ENCODE peak calls at places on chromosomes 13 and 19, in eight cellular contexts. H is progenitor cell of endocrine pancreas, W is Peyer's patch, O is A549, T is HFFc6, N is cardiac fibroblast, L is AG04450, X is fibroblast of mammary gland. B is an unnamed sample.

GRCh38 chr13:46168341-46168740 is 13.6 kb downstream of the LCP1 start:
- DNase-seq in H (no peak), W (no peak), O (no peak), T (no peak), N (peak), L (no peak), X (peak), B (no peak)

GRCh38 chr19:48982280-48982679 is 10.8 kb downstream of the GYS1 start:
- DNase-seq in H (no peak), W (no peak), O (no peak), T (no peak), N (no peak), L (no peak), X (no peak), B (no peak)

GRCh38 chr19:48010932-48011758 is 16.7 kb downstream of the ELSPBP1 start:
- DNase-seq in H (no peak), W (no peak), O (no peak), T (no peak), N (no peak), L (no peak), X (no peak), B (no peak)

GRCh38 chr13:81686877-81687276 is 1346.0 kb upstream of the SPRY2 start:
- DNase-seq in H (no peak), W (no peak), O (no peak), T (no peak), N (no peak), L (no peak), X (no peak), B (no peak)

GRCh38 chr13:100836696-100837095 is 162.1 kb upstream of the TMTC4 start:
- DNase-seq in H (no peak), W (no peak), O (no peak), T (no peak), N (no peak), L (no peak), X (peak), B (no peak)

GRCh38 chr13:21884299-21884878 is 213.5 kb downstream of the FGF9 start:
- DNase-seq in H (no peak), W (no peak), O (no peak), T (no peak), N (no peak), L (no peak), X (no peak), B (no peak)

GRCh38 chr19:55637534-55637933 is 3.3 kb upstream of the ZNF580 start:
- DNase-seq in H (no peak), W (no peak), O (no peak), T (no peak), N (no peak), L (no peak), X (no peak), B (no peak)

GRCh38 chr19:57812201-57812600 is 2.5 kb downstream of the ZNF552 start:
- DNase-seq in H (no peak), W (no peak), O (no peak), T (no peak), N (no peak), L (no peak), X (no peak), B (no peak)

GRCh38 chr13:75550159-75550567 is 572 bp downstream of the UCHL3 start:
- DNase-seq in H (no peak), W (no peak), O (peak), T (peak), N (peak), L (peak), X (peak), B (peak)

GRCh38 chr13:36160297-36160696 is 29.1 kb upstream of the DCLK1 start:
- DNase-seq in H (no peak), W (no peak), O (no peak), T (no peak), N (no peak), L (no peak), X (no peak), B (no peak)

GRCh38 chr13:34044041-34044440 is 226.1 kb downstream of the RFC3 start:
- DNase-seq in H (no peak), W (no peak), O (no peak), T (peak), N (peak), L (no peak), X (no peak), B (no peak)

GRCh38 chr19:51108805-51109146 is 567 bp upstream of the CTU1 start:
- DNase-seq in H (no peak), W (no peak), O (no peak), T (no peak), N (no peak), L (no peak), X (no peak), B (no peak)

GRCh38 chr13:72221276-72221962 is 354.4 kb upstream of the DACH1 start:
- DNase-seq in H (no peak), W (peak), O (peak), T (no peak), N (peak), L (no peak), X (no peak), B (peak)

GRCh38 chr13:112574476-112575294 is 13.3 kb downstream of the TUBGCP3 start:
- DNase-seq in H (no peak), W (no peak), O (no peak), T (no peak), N (no peak), L (no peak), X (no peak), B (no peak)

GRCh38 chr13:95564091-95564490 is 11.6 kb downstream of the CLDN10 start:
- DNase-seq in H (no peak), W (no peak), O (no peak), T (peak), N (peak), L (no peak), X (peak), B (no peak)

GRCh38 chr13:59112375-59112774 is 1051.4 kb downstream of the DIAPH3 start:
- DNase-seq in H (no peak), W (no peak), O (no peak), T (peak), N (peak), L (peak), X (peak), B (no peak)

GRCh38 chr13:73708393-73708985 is 425.7 kb downstream of the KLF12 start:
- DNase-seq in H (peak), W (no peak), O (peak), T (peak), N (peak), L (peak), X (peak), B (peak)

GRCh38 chr13:32911506-32911905 is 104.7 kb upstream of the KL start:
- DNase-seq in H (no peak), W (no peak), O (peak), T (peak), N (peak), L (no peak), X (peak), B (peak)

GRCh38 chr13:30832845-30833332 is 73.2 kb upstream of the MEDAG start:
- DNase-seq in H (peak), W (peak), O (peak), T (no peak), N (peak), L (no peak), X (no peak), B (peak)

GRCh38 chr19:49614096-49614857 is 23.3 kb downstream of the PRR12 start:
- DNase-seq in H (no peak), W (no peak), O (peak), T (peak), N (peak), L (peak), X (peak), B (no peak)

GRCh38 chr19:18900700-18901502 is 4.9 kb upstream of the CERS1 start:
- DNase-seq in H (no peak), W (peak), O (no peak), T (no peak), N (no peak), L (no peak), X (no peak), B (no peak)

GRCh38 chr13:46071590-46072249 is 19.2 kb upstream of the ZC3H13 start:
- DNase-seq in H (no peak), W (no peak), O (no peak), T (no peak), N (no peak), L (no peak), X (no peak), B (no peak)

GRCh38 chr19:44212865-44213346 is 574 bp downstream of the ZNF227 start:
- DNase-seq in H (no peak), W (no peak), O (no peak), T (peak), N (peak), L (no peak), X (peak), B (no peak)

GRCh38 chr19:35318679-35319448 is 10.1 kb upstream of the CD22 start:
- DNase-seq in H (no peak), W (no peak), O (peak), T (peak), N (peak), L (no peak), X (peak), B (peak)

GRCh38 chr13:38002596-38002995 is 133.0 kb upstream of the TRPC4 start:
- DNase-seq in H (no peak), W (no peak), O (no peak), T (no peak), N (no peak), L (no peak), X (no peak), B (peak)

GRCh38 chr19:55209430-55210119 is at the start of gene PTPRH:
- DNase-seq in H (no peak), W (peak), O (peak), T (peak), N (no peak), L (no peak), X (no peak), B (peak)

GRCh38 chr13:39676315-39676876 is 20.9 kb downstream of the COG6 start:
- DNase-seq in H (no peak), W (no peak), O (peak), T (peak), N (peak), L (no peak), X (peak), B (peak)

GRCh38 chr19:37946132-37946531 is 39.1 kb downstream of the SIPA1L3 start:
- DNase-seq in H (no peak), W (peak), O (no peak), T (no peak), N (no peak), L (no peak), X (no peak), B (no peak)

GRCh38 chr13:48831248-48831647 is 144.5 kb upstream of the FNDC3A start:
- DNase-seq in H (no peak), W (no peak), O (no peak), T (no peak), N (peak), L (no peak), X (peak), B (no peak)

GRCh38 chr13:91719033-91719432 is 320.6 kb downstream of the GPC5 start:
- DNase-seq in H (no peak), W (no peak), O (no peak), T (no peak), N (peak), L (no peak), X (peak), B (no peak)

GRCh38 chr19:41310031-41310831 is at the start of gene CCDC97:
- DNase-seq in H (peak), W (peak), O (peak), T (peak), N (peak), L (peak), X (peak), B (peak)

GRCh38 chr13:39462906-39463305 is 140.1 kb downstream of the LHFPL6 start:
- DNase-seq in H (no peak), W (no peak), O (no peak), T (no peak), N (no peak), L (no peak), X (no peak), B (no peak)

GRCh38 chr19:15296353-15296752 is 36.0 kb downstream of the BRD4 start:
- DNase-seq in H (no peak), W (no peak), O (no peak), T (no peak), N (peak), L (no peak), X (no peak), B (no peak)

GRCh38 chr19:49677901-49678674 is 1.0 kb downstream of the PRMT1 start:
- DNase-seq in H (peak), W (peak), O (peak), T (peak), N (peak), L (no peak), X (peak), B (peak)

GRCh38 chr13:60398949-60399589 is 2.0 kb downstream of the TDRD3 start:
- DNase-seq in H (no peak), W (no peak), O (no peak), T (no peak), N (peak), L (no peak), X (peak), B (no peak)

GRCh38 chr19:23547156-23547555 is 139.9 kb downstream of the ZNF675 start:
- DNase-seq in H (no peak), W (no peak), O (no peak), T (no peak), N (no peak), L (no peak), X (no peak), B (no peak)
- TF ChIP-seq CTCF in H (no peak), W (no peak), O (no peak), T (no peak), N (no peak), L (no peak), X (no peak), B (no peak)

DNA sequence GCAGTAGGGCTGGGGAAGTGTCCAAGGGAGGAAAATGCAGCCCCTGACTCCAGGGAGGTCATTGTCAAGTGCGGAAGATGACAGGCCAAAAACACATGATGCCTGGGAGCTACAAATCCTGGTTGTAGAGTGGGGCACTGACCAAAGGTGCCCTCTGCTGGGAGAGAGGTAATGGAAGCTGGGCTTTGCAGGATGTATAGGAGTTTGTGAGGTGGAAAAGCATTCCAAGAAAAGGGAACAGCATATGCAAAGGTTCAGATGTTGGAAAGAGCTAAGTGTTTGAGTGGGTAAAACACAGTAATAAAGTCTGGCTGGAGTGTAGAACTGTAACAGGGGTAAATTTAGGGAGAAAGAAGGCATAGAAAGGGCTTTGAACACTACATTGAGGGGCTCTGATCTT is 46.9 kb upstream of the PTPRS start:
- DNase-seq in H (no peak), W (no peak), O (no peak), T (no peak), N (no peak), L (no peak), X (no peak), B (no peak)
- TF ChIP-seq CTCF in H (no peak), W (no peak), O (no peak), T (no peak), N (no peak), L (no peak), X (no peak), B (no peak)

GRCh38 chr13:28412981-28413380 is 81.9 kb downstream of the FLT1 start:
- DNase-seq in H (no peak), W (no peak), O (no peak), T (no peak), N (peak), L (no peak), X (no peak), B (no peak)

GRCh38 chr13:28413999-28414398 is 80.9 kb downstream of the FLT1 start:
- DNase-seq in H (no peak), W (no peak), O (no peak), T (no peak), N (no peak), L (no peak), X (no peak), B (no peak)

GRCh38 chr13:28421674-28422410 is 73.1 kb downstream of the FLT1 start:
- DNase-seq in H (no peak), W (no peak), O (no peak), T (no peak), N (no peak), L (no peak), X (no peak), B (no peak)

GRCh38 chr13:28411859-28412353 is 83.0 kb downstream of the FLT1 start:
- DNase-seq in H (no peak), W (no peak), O (no peak), T (no peak), N (peak), L (no peak), X (no peak), B (no peak)

GRCh38 chr13:28415994-28416411 is 78.9 kb downstream of the FLT1 start:
- DNase-seq in H (no peak), W (no peak), O (no peak), T (no peak), N (no peak), L (no peak), X (no peak), B (no peak)
- TF ChIP-seq CTCF in H (no peak), W (no peak), O (no peak), T (peak), N (no peak), L (no peak), X (no peak), B (no peak)

GRCh38 chr13:79407349-79407979 is 1.4 kb upstream of the RBM26 start:
- DNase-seq in H (no peak), W (no peak), O (no peak), T (no peak), N (no peak), L (no peak), X (no peak), B (no peak)

GRCh38 chr13:79406597-79406908 is 498 bp upstream of the RBM26 start:
- DNase-seq in H (no peak), W (no peak), O (no peak), T (no peak), N (no peak), L (no peak), X (no peak), B (no peak)

GRCh38 chr13:79405501-79405830 is 589 bp downstream of the RBM26 start:
- DNase-seq in H (no peak), W (no peak), O (peak), T (no peak), N (no peak), L (no peak), X (peak), B (no peak)

GRCh38 chr13:79404985-79405384 is 1.1 kb downstream of the RBM26 start:
- DNase-seq in H (no peak), W (no peak), O (no peak), T (no peak), N (no peak), L (no peak), X (peak), B (no peak)

DNA sequence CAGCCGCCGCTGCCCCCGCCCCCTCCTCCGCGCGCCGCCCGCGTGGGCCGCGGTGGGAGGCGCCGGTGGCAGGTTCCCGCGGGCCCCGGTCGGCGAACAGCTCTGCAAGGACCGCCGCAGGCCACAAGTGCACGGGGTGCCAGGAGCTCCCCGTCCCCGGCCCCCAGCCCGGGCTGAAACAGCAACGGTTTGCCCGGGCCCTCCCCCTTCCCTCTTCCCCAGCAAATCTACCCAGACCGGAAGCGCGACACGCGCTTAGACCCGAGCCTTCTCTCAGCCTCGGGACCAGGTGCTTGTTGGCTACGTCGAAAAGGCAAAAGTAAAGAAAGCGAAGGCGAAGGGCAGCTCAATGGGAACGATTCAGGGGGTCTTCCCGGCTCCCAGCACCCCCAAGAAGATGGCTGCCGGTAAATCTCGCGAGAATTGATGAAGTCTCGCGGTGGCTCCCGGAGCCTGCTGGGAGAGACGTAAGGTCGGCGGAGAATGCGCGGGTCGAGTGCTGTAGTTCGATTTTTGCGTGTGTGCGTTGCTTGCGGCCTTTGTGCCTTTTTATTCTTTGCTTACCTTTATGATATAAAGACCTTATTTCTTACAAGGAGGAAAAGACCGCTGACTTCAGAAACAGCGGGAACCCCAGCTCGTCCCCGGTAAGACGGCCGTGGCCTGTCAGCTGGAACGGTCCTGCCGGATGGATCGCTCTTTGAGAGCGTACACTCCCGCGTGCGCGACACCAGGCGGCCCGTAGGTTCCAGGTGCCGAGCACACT is at the start of gene RBM26:
- DNase-seq in H (peak), W (peak), O (peak), T (peak), N (peak), L (peak), X (peak), B (peak)
- TF ChIP-seq CTCF in H (no peak), W (peak), O (no peak), T (no peak), N (no peak), L (no peak), X (peak), B (no peak)

DNA sequence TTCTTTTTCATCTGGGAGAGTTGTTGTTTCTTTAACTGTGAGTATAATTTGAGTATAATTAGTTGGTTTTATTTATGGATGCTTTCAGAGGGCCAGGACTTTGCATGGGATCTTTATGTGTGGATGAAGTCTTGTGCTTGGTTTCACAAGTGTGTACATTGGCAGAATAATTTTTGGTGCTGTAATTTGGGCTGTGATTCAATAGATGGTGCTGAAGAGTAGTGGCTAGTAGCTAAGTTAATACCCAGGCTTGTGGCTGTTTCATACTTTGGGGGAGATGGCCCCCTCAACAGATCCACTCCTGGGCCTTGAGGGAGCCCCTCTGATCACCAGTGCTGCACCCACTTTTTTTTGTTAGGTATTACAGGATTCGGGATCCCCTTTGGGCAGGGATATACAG is 1142.4 kb downstream of the SLITRK1 start:
- DNase-seq in H (no peak), W (no peak), O (no peak), T (peak), N (peak), L (no peak), X (peak), B (no peak)
- TF ChIP-seq CTCF in H (no peak), W (no peak), O (no peak), T (peak), N (no peak), L (peak), X (peak), B (no peak)

DNA sequence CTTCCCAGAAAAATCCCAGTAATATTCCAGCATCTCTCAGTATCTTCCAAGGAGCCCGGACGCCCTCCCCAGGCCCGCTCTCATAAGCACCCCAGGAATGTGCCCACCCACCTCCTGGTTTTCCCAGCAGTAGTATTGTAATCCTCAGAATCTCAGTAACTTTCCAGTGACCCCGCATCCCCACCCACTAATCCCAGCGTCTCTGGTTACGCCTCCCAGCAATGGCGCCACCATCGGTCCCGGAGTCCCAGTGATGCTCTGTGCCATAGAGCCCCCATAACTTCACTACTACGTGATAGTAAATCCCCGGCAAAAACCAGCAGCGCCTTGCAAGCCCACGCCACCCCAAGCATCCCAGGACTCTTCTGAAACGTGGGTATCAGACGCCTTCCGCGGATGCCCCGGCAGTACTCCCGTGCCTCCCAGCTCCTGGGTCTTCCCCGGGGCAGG is 961 bp upstream of the PNPLA6 start:
- DNase-seq in H (no peak), W (peak), O (peak), T (peak), N (peak), L (peak), X (peak), B (peak)
- TF ChIP-seq CTCF in H (peak), W (no peak), O (peak), T (peak), N (no peak), L (peak), X (peak), B (no peak)

B was measured in Calu3.